ENCODE peak calls at places on chromosomes 11 and 22, in six cellular contexts. U is HL-60, C is GM23338, Q is K562, F is stomach, S is HCT116. K is an unnamed sample.

GRCh38 chr11:36564376-36565032 is 3.3 kb upstream of the RAG1 start:
- DNase-seq in U (no peak), C (peak; percentile 85), Q (peak; percentile 27), F (peak; percentile 58), S (peak; percentile 24), K (no peak)

GRCh38 chr22:36083056-36083455 is 54.4 kb upstream of the RBFOX2 start:
- DNase-seq in U (no peak), C (no peak), Q (no peak), F (no peak), S (no peak), K (no peak)

GRCh38 chr11:94201004-94201465 is 72.4 kb downstream of the PANX1 start:
- DNase-seq in U (no peak), C (no peak), Q (no peak), F (no peak), S (no peak), K (no peak)

GRCh38 chr11:126186031-126186698 is 25.3 kb downstream of the RPUSD4 start:
- DNase-seq in U (no peak), C (no peak), Q (no peak), F (no peak), S (no peak), K (peak; percentile 71)

GRCh38 chr22:49183826-49184216 is 643.9 kb downstream of the BRD1 start:
- DNase-seq in U (no peak), C (no peak), Q (no peak), F (no peak), S (no peak), K (peak; percentile 56)

GRCh38 chr11:102267602-102268001 is 49.7 kb upstream of the BIRC3 start:
- DNase-seq in U (no peak), C (no peak), Q (peak; percentile 32), F (no peak), S (no peak), K (no peak)

GRCh38 chr11:67507242-67507890 is 596 bp downstream of the CDK2AP2 start:
- DNase-seq in U (no peak), C (peak; percentile 93), Q (peak; percentile 39), F (peak; percentile 82), S (peak; percentile 74), K (no peak)

GRCh38 chr22:36731916-36732315 is 28.4 kb upstream of the CACNG2 start:
- DNase-seq in U (peak; percentile 38), C (no peak), Q (no peak), F (no peak), S (no peak), K (no peak)

GRCh38 chr22:42766860-42767259 is 46.2 kb upstream of the A4GALT start:
- DNase-seq in U (peak; percentile 35), C (no peak), Q (no peak), F (no peak), S (no peak), K (no peak)

GRCh38 chr11:46369458-46370152 is 11.9 kb upstream of the MDK start:
- DNase-seq in U (no peak), C (peak; percentile 92), Q (peak; percentile 74), F (peak; percentile 67), S (peak; percentile 48), K (peak; percentile 88)

GRCh38 chr22:42720263-42721044 is at the start of gene A4GALT:
- DNase-seq in U (no peak), C (peak; percentile 54), Q (no peak), F (no peak), S (no peak), K (peak; percentile 83)

GRCh38 chr11:10893713-10894112 is 35.9 kb upstream of the ZBED5 start:
- DNase-seq in U (no peak), C (no peak), Q (no peak), F (no peak), S (no peak), K (no peak)

GRCh38 chr22:20424937-20425587 is 12.6 kb downstream of the SCARF2 start:
- DNase-seq in U (no peak), C (peak; percentile 94), Q (peak; percentile 70), F (no peak), S (no peak), K (peak; percentile 76)

GRCh38 chr22:29109853-29110252 is 37.0 kb downstream of the KREMEN1 start:
- DNase-seq in U (no peak), C (no peak), Q (peak; percentile 46), F (no peak), S (no peak), K (no peak)

DNA sequence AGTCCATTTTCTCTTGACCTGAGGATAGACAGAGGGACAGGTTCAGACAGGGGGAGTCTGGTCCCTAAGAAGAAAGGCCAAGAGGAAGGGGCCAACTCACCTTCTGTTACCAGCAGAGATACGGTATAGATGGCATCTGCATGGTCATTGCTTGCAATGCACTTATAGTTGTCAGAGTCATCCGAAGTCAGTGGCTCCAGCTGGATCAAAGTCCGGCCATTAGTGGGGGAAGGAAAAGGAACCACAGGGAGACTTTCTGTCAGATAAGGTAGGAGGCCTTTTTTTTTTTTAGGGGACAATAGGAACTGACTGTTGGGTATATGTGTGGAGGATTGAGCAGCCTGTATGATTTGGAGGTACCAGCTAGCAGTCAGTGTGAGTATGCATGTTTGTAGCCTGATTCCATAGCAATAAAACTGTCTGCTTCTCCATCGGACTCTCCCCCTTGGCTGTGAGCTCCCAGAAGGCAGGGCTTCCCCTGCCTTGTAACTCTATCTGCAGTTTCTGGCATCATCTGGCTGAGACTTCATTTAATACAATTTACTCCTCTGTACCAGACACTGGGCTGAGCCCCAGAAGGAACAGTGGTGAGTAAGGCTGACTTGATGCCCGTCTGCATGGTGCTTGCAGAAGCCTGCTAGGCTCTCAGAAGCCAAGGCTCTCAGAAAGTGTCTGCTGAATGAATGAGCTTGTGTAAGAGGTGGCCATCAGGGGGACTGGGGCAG is 5.7 kb downstream of the IGSF22 start:
- DNase-seq in U (no peak), C (no peak), Q (no peak), F (no peak), S (no peak), K (no peak)
- H3K4me3 ChIP-seq in U (no peak overlapping the region), C (peak overlapping the region; percentile 94), Q (no peak overlapping the region), F (no peak overlapping the region), S (no peak overlapping the region), K (no peak overlapping the region)

DNA sequence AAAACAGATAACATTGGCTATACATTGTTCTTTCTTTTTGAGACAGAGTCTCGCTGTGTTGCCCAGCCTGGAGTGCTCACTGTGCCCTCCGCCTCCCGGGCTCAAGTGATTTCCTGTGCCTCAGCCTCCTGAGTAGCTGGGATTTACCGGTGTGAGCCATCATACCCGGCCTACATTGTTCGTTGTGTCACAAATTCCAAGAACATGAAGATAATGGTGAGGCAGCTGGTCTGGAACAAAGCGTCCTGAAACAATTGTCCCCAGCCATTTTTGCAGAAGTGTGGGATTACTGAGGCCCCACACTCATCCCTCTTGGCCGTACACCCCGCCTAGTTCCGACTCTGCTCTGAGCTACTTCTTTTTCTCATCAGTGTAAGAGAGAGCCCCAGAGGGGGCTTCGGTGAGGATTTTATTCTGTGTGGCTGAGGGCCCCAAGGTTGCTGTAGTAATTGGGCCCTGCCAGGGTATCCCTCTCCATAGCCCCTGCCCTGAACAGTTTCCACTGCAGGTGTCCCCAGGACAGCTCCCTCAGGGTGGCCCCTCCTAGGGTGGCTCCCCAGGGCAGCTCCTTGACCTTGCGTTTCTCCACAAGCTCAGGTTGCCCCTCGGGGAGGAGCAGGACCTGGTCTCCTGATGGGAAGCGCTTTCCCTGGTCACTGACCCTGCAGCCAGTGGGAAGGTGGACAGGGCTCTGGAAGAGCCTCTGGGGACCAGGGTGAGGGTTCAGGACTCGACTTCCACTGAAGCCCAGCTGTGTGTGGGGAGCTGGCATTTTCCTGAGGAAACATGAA is 13.1 kb upstream of the ARSA start:
- DNase-seq in U (no peak), C (no peak), Q (no peak), F (peak; percentile 8), S (no peak), K (no peak)
- TF ChIP-seq CTCF in U (no peak), C (no peak), Q (no peak), F (no peak), S (no peak), K (no peak)

DNA sequence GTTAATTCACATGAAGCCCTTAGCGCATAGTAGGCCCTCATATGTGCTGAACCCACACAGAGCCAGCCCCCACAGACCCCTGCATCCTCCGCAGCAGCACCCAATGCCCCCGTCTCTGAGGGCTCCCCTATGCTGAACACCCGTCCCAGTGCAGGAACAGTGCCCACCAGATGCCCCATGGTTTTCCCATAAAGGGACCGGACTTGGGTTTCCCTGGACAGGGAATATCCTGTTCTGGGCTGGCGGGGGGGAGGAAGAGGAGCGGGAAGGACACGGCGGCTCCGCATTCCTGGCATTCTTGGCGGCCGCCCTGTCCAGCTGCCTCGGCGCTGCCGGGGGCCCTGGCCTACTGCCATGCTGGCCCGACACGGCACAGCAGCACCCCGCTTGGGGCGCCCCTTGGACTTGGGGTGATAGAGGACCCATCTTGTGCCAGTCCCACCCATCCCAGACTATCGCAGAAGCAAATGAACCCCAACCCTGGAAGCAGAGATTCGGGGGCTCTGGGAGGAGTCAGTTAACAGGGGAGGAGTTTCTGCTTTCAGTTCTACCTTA is 23.7 kb upstream of the CBX7 start:
- DNase-seq in U (no peak), C (peak; percentile 92), Q (no peak), F (peak; percentile 48), S (no peak), K (peak; percentile 82)
- TF ChIP-seq POLR2AphosphoS5 in U (no peak), C (no peak), Q (no peak), F (peak; percentile 78), S (no peak), K (peak; percentile 79)

DNA sequence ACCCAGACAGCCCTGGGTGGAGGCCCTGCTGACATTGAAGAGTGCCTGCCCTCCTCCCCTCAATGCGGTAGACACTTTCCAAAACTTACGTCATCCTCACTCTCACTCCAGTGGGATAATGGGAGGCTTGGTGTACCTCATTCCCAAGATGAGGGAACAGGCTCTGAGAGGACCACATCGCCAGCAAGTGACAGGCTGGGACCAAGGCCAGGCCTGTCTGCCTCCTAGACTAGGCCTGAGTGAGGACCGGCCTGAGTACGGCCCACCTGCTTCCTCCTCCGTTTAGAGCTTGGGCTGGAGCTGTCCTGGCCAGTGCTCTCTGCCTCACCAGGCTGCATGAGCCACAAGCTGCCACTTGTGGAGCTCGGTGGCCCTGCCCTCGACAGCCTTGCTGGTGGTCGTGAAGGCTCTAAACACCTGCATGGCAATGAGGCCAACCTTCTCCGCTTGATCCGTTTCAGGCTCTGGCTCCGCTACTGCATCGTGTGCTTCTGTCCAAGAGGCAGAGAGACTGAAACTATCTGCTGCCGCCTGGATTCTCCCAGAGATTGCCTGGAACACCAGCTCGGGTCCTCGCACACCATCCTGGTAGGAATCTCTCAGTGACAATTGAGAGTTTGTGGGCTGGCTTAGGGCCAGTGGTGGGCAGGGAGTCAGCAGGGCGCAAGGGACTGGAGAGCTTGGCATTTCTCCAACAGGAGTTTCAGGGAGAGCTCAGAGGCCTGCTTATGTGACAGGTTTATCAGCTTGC is 9.5 kb downstream of the LRRC75B start:
- DNase-seq in U (no peak), C (no peak), Q (no peak), F (no peak), S (no peak), K (peak; percentile 64)
- H3K4me3 ChIP-seq in U (no peak overlapping the region), C (no peak overlapping the region), Q (no peak overlapping the region), F (peak overlapping the region; percentile 26), S (no peak overlapping the region), K (no peak overlapping the region)

GRCh38 chr11:13289081-13289480 is 11.5 kb downstream of the BMAL1 start:
- DNase-seq in U (no peak), C (peak; percentile 64), Q (no peak), F (no peak), S (no peak), K (no peak)
- TF ChIP-seq CTCF in U (no peak), C (no peak), Q (no peak), F (no peak), S (no peak), K (no peak)

GRCh38 chr22:50342651-50343540 is at the start of gene PPP6R2:
- DNase-seq in U (peak; percentile 49), C (peak; percentile 83), Q (peak; percentile 84), F (peak; percentile 86), S (no peak), K (peak; percentile 97)
- TF ChIP-seq POLR2AphosphoS5 in U (peak; percentile 20), C (peak; percentile 55), Q (peak; percentile 47), F (no peak), S (peak; percentile 86), K (peak; percentile 73)

K was measured in spleen.